ENCODE peak calls at places on chromosome 14, in four cellular contexts. R is IMR-90, O is K562, N is GM12878. M is an unnamed sample.

GRCh38 chr14:71478542-71478941 is 453.7 kb upstream of the RGS6 start:
- DNase-seq in R (peak), O (no peak), N (no peak), M (no peak)

GRCh38 chr14:67926821-67927220 is 107.2 kb downstream of the RAD51B start:
- DNase-seq in O (no peak), N (no peak), R (no peak), M (no peak)

GRCh38 chr14:24928501-24928900 is 121.4 kb downstream of the STXBP6 start:
- DNase-seq in R (peak), N (no peak), O (no peak), M (no peak)

GRCh38 chr14:24273422-24273998 is 2.1 kb upstream of the RABGGTA start:
- DNase-seq in O (no peak), R (no peak), N (no peak), M (no peak)

GRCh38 chr14:91869556-91869955 is 2.2 kb upstream of the TC2N start:
- DNase-seq in O (no peak), N (no peak), R (peak), M (no peak)

GRCh38 chr14:32129124-32129523 is 52.0 kb downstream of the ARHGAP5 start:
- DNase-seq in N (no peak), O (no peak), R (peak), M (no peak)

GRCh38 chr14:31196839-31197477 is 10.6 kb downstream of the HECTD1 start:
- DNase-seq in R (no peak), O (no peak), N (no peak), M (no peak)

GRCh38 chr14:40987481-40987880 is 619.2 kb upstream of the LRFN5 start:
- DNase-seq in O (no peak), R (no peak), N (no peak), M (no peak)

GRCh38 chr14:73945159-73945670 is 4.7 kb downstream of the FAM161B start:
- DNase-seq in N (no peak), O (no peak), R (no peak), M (no peak)

GRCh38 chr14:41418851-41419250 is 187.8 kb upstream of the LRFN5 start:
- DNase-seq in N (no peak), O (no peak), R (no peak), M (no peak)

GRCh38 chr14:105864116-105864515 is 337.7 kb downstream of the TMEM121 start:
- DNase-seq in N (no peak), R (no peak), O (no peak), M (no peak)

GRCh38 chr14:70118064-70118463 is 70.7 kb downstream of the SLC8A3 start:
- DNase-seq in O (no peak), R (no peak), N (no peak), M (no peak)

GRCh38 chr14:34227834-34228662 is 234.0 kb downstream of the SPTSSA start:
- DNase-seq in R (peak), N (no peak), O (peak), M (peak)

GRCh38 chr14:52355016-52355430 is 40.9 kb downstream of the PTGER2 start:
- DNase-seq in N (no peak), R (peak), O (no peak), M (no peak)

GRCh38 chr14:49962616-49963015 is 69.7 kb downstream of the ARF6 start:
- DNase-seq in O (peak), R (no peak), N (no peak), M (no peak)

GRCh38 chr14:92644601-92645515 is 103.6 kb downstream of the LGMN start:
- DNase-seq in N (no peak), R (no peak), O (no peak), M (no peak)

GRCh38 chr14:106802413-106803364 is 1276.3 kb downstream of the TMEM121 start:
- DNase-seq in O (no peak), N (no peak), R (no peak), M (no peak)

GRCh38 chr14:92475451-92476187 is 38.0 kb upstream of the RIN3 start:
- DNase-seq in R (no peak), O (no peak), N (no peak), M (no peak)

GRCh38 chr14:52910597-52910996 is 40.3 kb downstream of the FERMT2 start:
- DNase-seq in R (no peak), O (no peak), N (no peak), M (no peak)

GRCh38 chr14:97513891-97514290 is 716.7 kb downstream of the VRK1 start:
- DNase-seq in R (no peak), N (no peak), O (no peak), M (no peak)

GRCh38 chr14:70655110-70655826 is 13.6 kb downstream of the TTC9 start:
- DNase-seq in R (no peak), N (peak), O (no peak), M (peak)

GRCh38 chr14:67718265-67718664 is 16.6 kb downstream of the RDH12 start:
- DNase-seq in R (no peak), O (no peak), N (no peak), M (no peak)

GRCh38 chr14:24270537-24271133 is 762 bp downstream of the RABGGTA start:
- DNase-seq in O (no peak), R (no peak), N (no peak), M (no peak)

GRCh38 chr14:75452900-75453816 is 25.3 kb downstream of the JDP2 start:
- DNase-seq in N (no peak), O (no peak), R (peak), M (peak)

GRCh38 chr14:79332504-79333197 is 878.7 kb downstream of the DIO2 start:
- DNase-seq in N (no peak), R (peak), O (no peak), M (no peak)

GRCh38 chr14:24430143-24430681 is 458 bp downstream of the KHNYN start:
- DNase-seq in R (peak), O (peak), N (no peak), M (no peak)

GRCh38 chr14:50344831-50345563 is 32.9 kb downstream of the DMAC2L start:
- DNase-seq in N (no peak), R (peak), O (no peak), M (no peak)

GRCh38 chr14:34875031-34875922 is at the start of gene BAZ1A:
- DNase-seq in N (peak), R (peak), O (peak), M (no peak)

GRCh38 chr14:32524609-32525391 is 195.7 kb downstream of the AKAP6 start:
- DNase-seq in N (no peak), O (no peak), R (peak), M (no peak)

GRCh38 chr14:91569301-91569700 is 59.2 kb upstream of the PPP4R3A start:
- DNase-seq in O (no peak), N (no peak), R (no peak), M (no peak)

GRCh38 chr14:30621354-30621953 is 665 bp upstream of the SCFD1 start:
- DNase-seq in R (peak), N (no peak), O (peak), M (no peak)

GRCh38 chr14:41022932-41023331 is 583.7 kb upstream of the LRFN5 start:
- DNase-seq in N (no peak), R (peak), O (no peak), M (no peak)

GRCh38 chr14:67680121-67680602 is 5.7 kb upstream of the VTI1B start:
- DNase-seq in O (peak), N (peak), R (peak), M (no peak)

DNA sequence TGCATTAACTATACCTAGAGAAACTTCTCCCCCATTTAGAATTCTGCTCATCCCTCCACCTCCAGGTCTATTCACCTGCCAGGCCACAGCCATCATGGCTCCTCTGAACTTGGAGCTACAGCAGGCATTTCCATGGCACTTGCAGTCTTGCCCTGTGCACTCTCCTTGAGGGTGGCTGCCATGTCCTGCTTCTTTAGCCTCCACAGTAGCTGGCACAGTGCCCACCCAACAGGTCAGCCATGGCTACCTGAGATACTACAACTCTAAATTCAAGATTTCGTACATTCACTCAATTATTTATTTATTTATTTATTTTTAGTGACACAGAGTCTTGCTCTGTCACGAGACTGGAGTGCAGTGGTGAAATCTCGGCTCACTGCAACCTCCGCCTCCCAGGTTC is 46.5 kb downstream of the GCH1 start:
- DNase-seq in R (no peak), O (no peak), N (no peak), M (no peak)
- TF ChIP-seq CHD1 in R (no peak), O (no peak), N (no peak), M (no peak)

GRCh38 chr14:104104006-104104901 is 18.8 kb downstream of the ASPG start:
- DNase-seq in R (no peak), O (no peak), N (no peak), M (peak)
- TF ChIP-seq CHD1 in R (no peak), O (no peak), N (no peak), M (no peak)

GRCh38 chr14:100554082-100554677 is 33.0 kb downstream of the BEGAIN start:
- DNase-seq in O (peak), R (no peak), N (no peak), M (no peak)
- TF ChIP-seq CHD1 in O (no peak), R (no peak), N (no peak), M (no peak)

DNA sequence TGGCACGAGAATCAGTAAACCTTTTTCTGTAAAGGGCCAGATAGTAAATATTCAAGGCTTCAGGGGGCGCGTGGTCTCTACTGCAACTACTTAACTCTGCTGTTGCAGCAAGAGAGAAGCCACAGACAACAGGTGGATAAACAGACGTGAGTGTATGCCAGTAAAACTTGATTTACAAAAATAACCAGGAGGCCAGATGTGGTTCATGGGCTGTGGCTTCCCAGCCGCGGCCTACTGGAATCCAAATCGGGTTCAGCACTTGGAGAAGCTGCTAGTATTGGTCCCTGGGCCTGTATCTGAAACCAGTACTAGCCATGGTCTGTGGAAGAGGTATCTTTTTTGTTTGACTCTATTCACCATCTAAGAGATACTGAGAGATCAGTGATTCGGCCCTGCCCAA is 13.3 kb downstream of the PPP2R5C start:
- DNase-seq in N (no peak), R (no peak), O (no peak), M (no peak)
- TF ChIP-seq CHD1 in N (no peak), R (no peak), O (no peak), M (no peak)

DNA sequence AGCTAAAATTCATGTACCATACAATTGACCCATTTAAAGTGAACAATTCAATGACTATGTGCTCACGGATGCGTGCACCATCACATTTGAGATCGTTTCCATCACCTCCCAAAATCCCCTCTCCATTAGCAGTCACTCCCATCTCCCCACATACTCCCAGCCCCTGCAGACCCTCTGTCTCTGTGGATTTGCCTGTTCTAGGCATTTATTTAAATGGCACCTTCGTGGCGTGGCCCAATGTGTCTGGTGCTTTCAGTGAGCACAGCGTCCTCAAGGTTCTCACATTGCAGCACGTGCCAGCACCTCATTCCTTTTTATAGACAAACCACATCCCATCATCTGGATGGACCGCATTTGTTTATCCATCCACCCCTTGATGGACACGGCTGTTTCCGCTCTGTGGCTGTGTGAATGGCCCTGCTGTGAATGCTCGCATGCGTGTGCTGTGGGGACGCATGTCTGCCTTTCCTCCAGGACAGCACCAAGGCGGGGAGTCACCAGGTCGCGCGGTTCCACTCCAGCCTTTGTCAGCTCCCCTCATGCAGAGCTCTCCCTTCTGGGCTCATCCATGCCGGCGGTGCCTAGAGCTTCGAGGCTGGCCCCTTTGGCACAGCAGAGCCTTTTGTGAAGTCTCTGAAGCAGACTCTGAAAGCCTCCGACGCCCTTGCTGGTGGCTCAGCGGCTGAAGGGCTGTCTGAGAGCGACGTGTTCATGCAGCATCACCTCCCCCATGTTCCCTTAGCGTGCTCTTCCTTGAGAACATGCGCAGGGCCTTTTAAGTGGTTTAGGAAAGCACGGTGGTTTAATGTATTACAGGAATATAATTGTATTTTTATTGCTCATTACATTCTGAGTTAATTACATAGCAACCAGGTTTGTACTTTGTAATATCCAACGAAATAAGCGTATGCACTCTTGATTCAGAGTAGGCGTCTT is 184.4 kb downstream of the KIF26A start:
- DNase-seq in N (no peak), R (no peak), O (no peak), M (no peak)
- TF ChIP-seq CHD1 in N (no peak), R (no peak), O (no peak), M (no peak)

GRCh38 chr14:96205994-96206392 is 1.4 kb downstream of the BDKRB2 start:
- DNase-seq in R (no peak), O (no peak), N (no peak), M (no peak)

GRCh38 chr14:96208739-96209138 is 4.1 kb downstream of the BDKRB2 start:
- DNase-seq in R (no peak), N (no peak), O (no peak), M (no peak)

GRCh38 chr14:96206461-96206860 is 1.8 kb downstream of the BDKRB2 start:
- DNase-seq in O (no peak), N (no peak), R (no peak), M (no peak)

GRCh38 chr14:96205059-96205993 is 687 bp downstream of the BDKRB2 start:
- DNase-seq in O (no peak), R (no peak), N (no peak), M (no peak)

GRCh38 chr14:96207686-96208085 is 3.0 kb downstream of the BDKRB2 start:
- DNase-seq in N (no peak), O (no peak), R (no peak), M (no peak)
- TF ChIP-seq CHD1 in N (no peak), O (no peak), R (no peak), M (no peak)

GRCh38 chr14:20429801-20430669 is 5.9 kb downstream of the KLHL33 start:
- DNase-seq in R (no peak), N (no peak), O (peak), M (no peak)

GRCh38 chr14:20436363-20436755 is 393 bp upstream of the KLHL33 start:
- DNase-seq in O (no peak), R (peak), N (no peak), M (no peak)

GRCh38 chr14:20435454-20436362 is at the start of gene KLHL33:
- DNase-seq in N (no peak), O (no peak), R (no peak), M (no peak)

GRCh38 chr14:20438664-20439063 is 2.7 kb upstream of the KLHL33 start:
- DNase-seq in O (no peak), R (no peak), N (no peak), M (no peak)

DNA sequence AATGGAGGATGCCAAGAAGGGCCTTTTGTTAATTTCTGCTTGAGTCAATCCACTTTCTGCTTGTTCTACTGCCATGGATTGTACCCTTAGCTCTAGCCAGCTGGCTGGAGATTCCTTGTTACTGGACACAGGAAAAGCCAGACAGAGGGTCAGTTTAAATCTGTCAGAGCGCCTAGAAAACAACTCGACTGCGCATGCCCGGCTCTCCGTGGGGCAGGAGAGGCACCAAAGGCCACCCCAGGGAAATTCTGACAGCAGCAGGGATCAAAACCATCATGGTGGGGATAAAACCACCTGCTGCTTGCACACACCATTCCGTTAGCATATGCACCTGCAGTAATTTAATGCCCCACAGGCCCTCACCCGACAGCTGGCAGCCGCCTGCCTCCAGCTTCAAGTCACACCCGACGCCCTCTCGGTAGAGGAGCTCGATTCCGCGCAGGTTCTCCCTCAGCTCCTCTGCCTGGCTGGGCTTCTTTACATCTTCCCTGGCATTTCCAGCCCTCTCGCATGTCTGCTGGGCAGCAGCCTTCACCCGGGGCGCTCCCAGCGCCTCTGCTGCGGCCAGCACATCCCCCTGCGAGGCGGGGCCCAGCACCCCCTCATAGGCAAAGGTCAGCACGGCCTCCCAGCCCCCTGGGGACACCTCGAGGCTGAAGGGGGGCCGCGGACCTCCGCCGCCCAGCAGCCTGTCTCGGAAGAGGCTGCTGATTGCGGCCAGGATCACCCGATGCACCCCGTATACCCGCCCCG is 1.1 kb downstream of the KLHL33 start:
- DNase-seq in O (no peak), R (no peak), N (no peak), M (no peak)
- TF ChIP-seq CHD1 in O (no peak), R (no peak), N (no peak), M (no peak)